ENCODE peak calls at places on chromosomes 2 and 18, in six cellular contexts. Q is IMR-90, F is pancreas, A is right cardiac atrium, C is BE2C, P is mucosa of descending colon. Y is an unnamed sample.

GRCh38 chr2:105803337-105803736 is 58.6 kb downstream of the NCK2 start:
- DNase-seq in F (no peak), A (no peak), C (no peak), Q (no peak), P (no peak), Y (no peak)

GRCh38 chr2:127675335-127676261 is at the start of gene LIMS2:
- DNase-seq in F (no peak), C (no peak), Q (peak), A (peak), P (peak), Y (no peak)

GRCh38 chr18:79797518-79798345 is at the start of gene KCNG2:
- DNase-seq in F (no peak), C (peak), A (peak), P (peak), Q (no peak), Y (no peak)

GRCh38 chr2:189252991-189253680 is 73.6 kb upstream of the COL5A2 start:
- DNase-seq in Q (no peak), C (no peak), F (no peak), P (peak), A (no peak), Y (peak)

GRCh38 chr2:41716497-41716896 is 331.3 kb upstream of the PKDCC start:
- DNase-seq in F (no peak), P (no peak), C (no peak), A (no peak), Q (no peak), Y (no peak)

GRCh38 chr2:95024306-95024880 is 1.1 kb upstream of the MAL start:
- DNase-seq in P (no peak), Q (no peak), C (no peak), A (no peak), F (no peak), Y (no peak)

GRCh38 chr18:74942319-74942910 is 266.5 kb downstream of the PTGR3 start:
- DNase-seq in F (no peak), P (no peak), Q (peak), A (no peak), C (no peak), Y (no peak)

GRCh38 chr18:29892960-29893558 is 1149.5 kb downstream of the DSC3 start:
- DNase-seq in P (no peak), A (no peak), Q (no peak), C (no peak), F (no peak), Y (no peak)

GRCh38 chr2:231272961-231273360 is 74.5 kb downstream of the ARMC9 start:
- DNase-seq in P (no peak), A (no peak), Q (no peak), C (no peak), F (no peak), Y (no peak)

GRCh38 chr2:150520887-150521664 is 33.6 kb upstream of the RND3 start:
- DNase-seq in F (peak), A (no peak), P (no peak), Q (peak), C (no peak), Y (no peak)

GRCh38 chr2:64654993-64655666 is 1.4 kb upstream of the SERTAD2 start:
- DNase-seq in C (no peak), Q (no peak), A (no peak), F (no peak), P (no peak), Y (no peak)

GRCh38 chr2:97646977-97647376 is 1.1 kb downstream of the COX5B start:
- DNase-seq in A (no peak), F (no peak), Q (no peak), P (no peak), C (no peak), Y (no peak)
- H3K4me3 ChIP-seq in A (peak), F (peak), Q (peak), P (peak), C (peak), Y (peak)

DNA sequence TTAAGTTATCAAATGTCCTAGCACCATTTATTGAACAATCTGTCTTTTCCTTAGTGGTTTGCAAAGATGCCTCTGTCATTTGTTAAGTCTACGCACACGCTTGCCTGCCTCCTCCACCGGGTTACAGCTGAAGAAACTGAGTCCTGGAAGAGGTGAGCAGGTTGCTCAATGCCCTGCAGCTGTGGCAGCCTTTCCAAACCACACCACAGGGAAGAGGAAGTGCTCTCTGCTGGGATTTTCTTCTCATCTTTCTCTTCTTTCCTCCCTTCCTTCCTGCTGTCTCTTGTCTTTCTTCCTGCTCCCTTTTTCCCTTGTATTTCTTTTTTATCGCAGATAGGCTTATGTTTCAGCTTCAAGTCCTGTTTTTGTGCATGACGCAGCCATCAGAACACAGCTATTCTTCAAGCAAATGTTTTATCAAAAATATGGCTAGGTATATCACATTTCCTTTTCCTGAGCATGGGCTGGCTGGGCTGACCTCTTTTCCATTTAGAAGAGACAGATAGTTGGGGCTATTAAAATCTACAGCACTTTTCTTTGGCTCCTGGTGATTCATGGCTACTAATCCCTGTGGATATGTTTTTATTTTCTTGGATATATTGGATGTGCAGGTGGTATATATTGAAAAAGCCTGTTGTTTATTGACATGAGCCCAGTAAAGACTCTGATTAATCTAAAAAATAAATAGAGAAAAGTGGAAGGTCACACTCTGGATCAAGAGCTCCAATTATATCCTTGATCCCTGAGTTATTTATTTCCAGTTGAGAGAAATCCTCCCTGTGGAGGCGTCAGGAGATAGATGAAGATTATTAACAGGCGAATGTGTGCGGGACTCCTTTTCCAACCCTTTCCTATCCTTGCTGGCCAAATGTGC is 214.6 kb downstream of the TSN start:
- DNase-seq in A (peak), C (no peak), P (no peak), F (no peak), Q (no peak), Y (no peak)
- H3K4me3 ChIP-seq in A (no peak), C (no peak), P (no peak), F (no peak), Q (no peak), Y (no peak)

DNA sequence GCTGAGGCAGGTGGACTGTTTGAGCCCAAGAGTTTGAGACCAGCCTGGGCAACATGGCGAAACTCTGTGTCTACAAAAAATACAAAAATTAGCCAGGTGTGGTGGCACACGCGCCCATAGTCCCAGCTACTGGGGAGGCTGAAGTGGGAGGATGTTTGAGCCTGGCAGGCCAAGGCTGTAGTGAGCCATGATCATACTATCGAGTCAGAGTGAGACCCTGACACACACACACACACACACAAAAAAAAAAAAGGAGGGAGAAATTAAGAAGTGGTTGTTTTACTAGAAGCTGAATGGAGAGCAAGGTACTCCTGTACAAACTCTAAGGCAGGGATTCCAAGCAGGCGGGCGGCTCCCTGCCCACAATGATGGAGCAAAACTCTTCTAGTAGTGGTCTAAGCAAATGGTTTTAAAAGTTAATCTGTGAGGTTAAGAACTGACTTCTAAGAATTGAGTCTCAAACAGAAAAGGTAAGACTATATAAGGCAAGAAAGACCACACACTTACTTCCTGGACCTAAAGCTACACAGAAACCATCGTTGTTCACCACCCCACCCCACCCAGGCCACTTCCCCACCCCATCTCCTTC is 2.6 kb downstream of the ANKRD44 start:
- DNase-seq in F (no peak), A (no peak), C (no peak), P (peak), Q (no peak), Y (no peak)
- H3K4me3 ChIP-seq in F (no peak), A (no peak), C (no peak), P (no peak), Q (no peak), Y (no peak)

GRCh38 chr2:240731327-240731626 is 39.6 kb downstream of the AQP12A start:
- DNase-seq in P (no peak), Q (peak), F (no peak), C (no peak), A (peak), Y (no peak)

GRCh38 chr2:240728827-240729226 is 37.2 kb downstream of the AQP12A start:
- DNase-seq in Q (peak), A (no peak), F (no peak), C (peak), P (no peak), Y (no peak)

GRCh38 chr2:240732184-240732583 is 40.5 kb downstream of the AQP12A start:
- DNase-seq in A (no peak), C (no peak), P (no peak), F (no peak), Q (no peak), Y (no peak)

GRCh38 chr2:240732911-240733622 is 41.4 kb downstream of the AQP12A start:
- DNase-seq in C (peak), P (no peak), F (no peak), A (no peak), Q (no peak), Y (no peak)

GRCh38 chr2:240730506-240731326 is 39.0 kb downstream of the AQP12A start:
- DNase-seq in A (peak), C (no peak), P (no peak), F (no peak), Q (no peak), Y (no peak)
- H3K4me3 ChIP-seq in A (no peak), C (no peak), P (no peak), F (no peak), Q (no peak), Y (no peak)

DNA sequence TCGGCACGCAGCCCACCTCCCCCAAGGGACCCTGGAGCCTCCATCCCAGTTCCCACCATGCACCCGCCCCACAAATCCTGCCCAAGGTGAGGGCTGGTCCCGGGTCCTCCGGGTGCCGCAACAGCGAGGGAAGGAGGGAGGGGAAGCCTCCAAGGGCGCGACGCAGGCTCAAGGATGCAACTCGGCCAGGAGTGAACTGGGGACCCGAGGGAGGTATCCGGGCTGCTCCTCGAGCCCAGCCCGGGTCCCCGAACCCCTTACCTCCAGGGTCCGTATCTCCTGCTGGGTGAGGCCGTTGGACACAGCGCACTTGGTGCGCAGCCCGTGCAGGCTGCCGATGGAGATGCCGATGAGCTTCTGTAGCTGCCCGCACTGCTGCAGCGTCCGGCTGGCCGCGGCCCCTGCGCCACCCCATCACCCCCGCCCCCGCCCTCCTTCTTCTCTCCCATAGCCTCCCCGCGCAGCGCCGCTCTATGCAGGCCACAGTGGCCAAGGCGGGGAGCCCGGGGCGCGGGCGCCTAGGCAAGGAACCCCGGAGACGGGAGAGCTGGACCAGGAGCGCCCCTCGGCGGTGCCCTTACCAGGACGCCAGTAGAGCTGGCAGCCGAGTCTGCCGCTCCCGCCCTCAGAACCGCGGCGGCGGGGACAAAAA is 124.1 kb downstream of the ANKRD30BL start:
- DNase-seq in F (peak), A (peak), P (peak), Q (no peak), C (peak), Y (no peak)
- H3K4me3 ChIP-seq in F (peak), A (peak), P (no peak), Q (peak), C (peak), Y (peak)

GRCh38 chr2:217972490-217972889 is 30.3 kb downstream of the TNS1 start:
- DNase-seq in A (peak), P (no peak), C (no peak), F (no peak), Q (no peak), Y (no peak)
- H3K4me3 ChIP-seq in A (no peak), P (no peak), C (no peak), F (no peak), Q (no peak), Y (no peak)

GRCh38 chr2:74005786-74006185 is 21.1 kb downstream of the TET3 start:
- DNase-seq in P (no peak), A (no peak), F (no peak), Q (no peak), C (no peak), Y (no peak)

GRCh38 chr2:74003494-74004211 is 18.9 kb downstream of the TET3 start:
- DNase-seq in A (peak), P (no peak), Q (peak), F (no peak), C (no peak), Y (no peak)

GRCh38 chr2:74002515-74003391 is 18.0 kb downstream of the TET3 start:
- DNase-seq in P (peak), F (peak), C (peak), Q (peak), A (peak), Y (peak)

GRCh38 chr2:74006424-74006823 is 21.7 kb downstream of the TET3 start:
- DNase-seq in F (no peak), C (peak), A (peak), Q (no peak), P (no peak), Y (no peak)

DNA sequence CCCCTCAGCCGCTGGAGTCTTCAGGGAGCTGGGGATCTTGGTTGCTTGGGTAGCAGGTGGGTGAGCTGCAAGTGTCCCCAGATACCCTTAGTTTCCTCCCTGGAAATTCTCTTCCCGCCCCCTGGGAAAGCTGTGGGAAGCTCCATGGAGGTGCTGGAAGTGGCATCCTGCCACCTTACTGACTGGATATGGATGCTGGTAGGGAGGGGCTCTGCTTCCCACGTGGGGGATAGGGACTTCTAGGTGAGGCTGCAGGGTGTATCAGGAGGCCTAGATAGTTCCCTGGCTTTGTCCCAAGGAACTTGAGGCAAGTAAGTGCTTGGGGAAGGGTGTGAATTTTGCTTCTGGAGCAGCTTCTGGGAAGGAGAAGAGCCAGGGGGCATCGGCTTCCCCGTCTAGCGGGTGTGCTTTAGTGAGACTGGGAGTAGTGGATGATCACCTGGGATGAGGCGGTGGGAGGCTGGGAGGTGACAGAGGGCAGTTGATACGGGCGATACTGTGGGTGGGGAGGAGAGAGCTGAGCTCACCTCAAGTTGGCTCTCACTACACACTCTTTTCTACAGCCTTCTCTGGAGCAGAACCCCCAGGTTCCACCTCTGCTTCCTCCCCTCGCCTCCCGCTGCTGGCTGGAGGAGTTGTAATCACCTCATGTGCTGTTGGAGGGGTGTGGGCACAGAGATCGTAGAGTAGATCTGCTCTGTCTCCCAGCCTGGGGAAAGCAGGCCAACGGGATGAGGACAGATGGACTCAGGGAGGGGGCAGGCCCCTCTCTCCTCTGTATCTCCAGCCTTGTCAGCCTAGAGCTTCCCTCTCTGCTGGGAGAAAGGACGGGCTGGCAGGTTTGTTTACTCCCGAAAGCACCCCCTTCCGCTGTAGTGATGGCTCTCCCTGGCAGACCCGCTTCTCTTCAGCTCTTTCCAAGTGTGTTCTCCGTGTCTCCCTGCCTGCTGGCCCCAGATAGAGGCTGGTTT is 19.8 kb downstream of the TET3 start:
- DNase-seq in F (no peak), Q (no peak), C (no peak), A (no peak), P (no peak), Y (no peak)
- H3K4me3 ChIP-seq in F (no peak), Q (no peak), C (peak), A (no peak), P (no peak), Y (no peak)

DNA sequence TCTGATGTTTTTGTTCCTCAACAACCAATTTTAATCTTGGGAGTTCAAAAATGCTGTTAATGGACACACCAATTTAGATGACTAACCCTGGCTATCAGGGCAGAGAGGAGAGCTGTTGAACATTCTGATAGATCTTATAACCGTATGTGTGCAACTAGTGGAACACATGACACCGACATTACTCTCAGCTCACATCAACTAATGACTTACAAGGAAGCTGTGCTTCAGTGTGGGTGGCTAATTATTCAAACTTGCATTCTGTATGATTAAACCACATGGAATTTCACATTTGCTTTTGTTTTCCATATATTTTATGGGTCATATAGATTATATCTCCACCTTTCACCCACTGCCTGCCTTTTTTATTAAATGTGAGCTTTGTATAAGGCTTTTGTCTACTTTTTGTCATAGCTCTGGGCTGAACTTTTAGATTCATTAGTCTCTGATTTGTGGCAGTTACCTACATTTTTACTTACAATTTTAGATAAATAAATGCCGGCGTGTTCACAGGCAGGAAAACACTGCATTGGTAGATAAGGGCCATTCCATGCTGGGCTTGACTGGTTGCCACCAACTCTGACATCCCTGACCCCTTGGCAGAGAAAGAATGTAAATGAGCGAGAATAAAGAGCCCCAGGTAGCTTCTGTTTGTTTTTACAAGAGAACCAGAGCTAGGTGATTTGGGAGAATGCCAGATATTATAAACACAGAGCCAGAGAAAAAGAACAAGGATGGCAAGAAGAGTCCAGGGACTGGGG is 35.6 kb downstream of the LYPD6 start:
- DNase-seq in A (no peak), P (peak), C (no peak), Q (peak), F (peak), Y (peak)
- H3K4me3 ChIP-seq in A (no peak), P (no peak), C (no peak), Q (no peak), F (no peak), Y (no peak)

GRCh38 chr2:241618296-241618805 is 18.6 kb downstream of the THAP4 start:
- DNase-seq in A (no peak), F (no peak), C (no peak), Q (no peak), P (no peak), Y (no peak)
- H3K4me3 ChIP-seq in A (no peak), F (no peak), C (no peak), Q (no peak), P (no peak), Y (no peak)

Y was measured in colonic mucosa.